ENCODE peak calls at places on chromosomes 7 and 10, in four cellular contexts. One of them, this sample, is unnamed.

GRCh38 chr7:86790383-86790782 is 146.7 kb downstream of the GRM3 start:
- DNase-seq in A549: no peak
- DNase-seq in HepG2: no peak
- DNase-seq in K562: no peak
- DNase-seq in this sample: no peak

GRCh38 chr10:24168258-24169170 is 40.4 kb upstream of the KIAA1217 start:
- DNase-seq in A549: no peak
- DNase-seq in HepG2: no peak
- DNase-seq in K562: no peak
- DNase-seq in this sample: no peak

GRCh38 chr10:9621216-9621615 is 1396.5 kb upstream of the CELF2 start:
- DNase-seq in A549: no peak
- DNase-seq in HepG2: no peak
- DNase-seq in K562: no peak
- DNase-seq in this sample: no peak

GRCh38 chr10:1155791-1156615 is 99.8 kb downstream of the WDR37 start:
- DNase-seq in A549: no peak
- DNase-seq in HepG2: no peak
- DNase-seq in K562: no peak
- DNase-seq in this sample: no peak

GRCh38 chr10:3094565-3095168 is 27.3 kb downstream of the PFKP start:
- DNase-seq in A549: no peak
- DNase-seq in HepG2: peak
- DNase-seq in K562: no peak
- DNase-seq in this sample: no peak

GRCh38 chr10:22434521-22434920 is 89.2 kb downstream of the SPAG6 start:
- DNase-seq in A549: no peak
- DNase-seq in HepG2: no peak
- DNase-seq in K562: no peak
- DNase-seq in this sample: no peak

GRCh38 chr7:27965650-27966049 is 214.9 kb downstream of the JAZF1 start:
- DNase-seq in A549: no peak
- DNase-seq in HepG2: no peak
- DNase-seq in K562: no peak
- DNase-seq in this sample: no peak

GRCh38 chr10:74231375-74231774 is 80.4 kb downstream of the ADK start:
- DNase-seq in A549: no peak
- DNase-seq in HepG2: peak
- DNase-seq in K562: no peak
- DNase-seq in this sample: no peak

GRCh38 chr7:35339811-35340210 is 85.9 kb upstream of the TBX20 start:
- DNase-seq in A549: no peak
- DNase-seq in HepG2: no peak
- DNase-seq in K562: no peak
- DNase-seq in this sample: no peak

GRCh38 chr10:99330675-99330924 is 1.4 kb downstream of the CNNM1 start:
- DNase-seq in A549: no peak
- DNase-seq in HepG2: no peak
- DNase-seq in K562: no peak
- DNase-seq in this sample: no peak

GRCh38 chr7:27180431-27181175 is 4.4 kb downstream of the HOXA11 start:
- DNase-seq in A549: no peak
- DNase-seq in HepG2: no peak
- DNase-seq in K562: no peak
- DNase-seq in this sample: no peak

GRCh38 chr10:10818082-10818481 is 199.6 kb upstream of the CELF2 start:
- DNase-seq in A549: no peak
- DNase-seq in HepG2: no peak
- DNase-seq in K562: no peak
- DNase-seq in this sample: no peak

GRCh38 chr10:10927608-10928007 is 90.1 kb upstream of the CELF2 start:
- DNase-seq in A549: no peak
- DNase-seq in HepG2: no peak
- DNase-seq in K562: no peak
- DNase-seq in this sample: no peak

GRCh38 chr7:95693551-95694333 is 78.6 kb upstream of the DYNC1I1 start:
- DNase-seq in A549: no peak
- DNase-seq in HepG2: no peak
- DNase-seq in K562: no peak
- DNase-seq in this sample: no peak

GRCh38 chr7:41051525-41051924 is 651.4 kb downstream of the INHBA start:
- DNase-seq in A549: no peak
- DNase-seq in HepG2: no peak
- DNase-seq in K562: no peak
- DNase-seq in this sample: no peak

GRCh38 chr10:122295423-122295947 is 24.4 kb downstream of the BTBD16 start:
- DNase-seq in A549: no peak
- DNase-seq in HepG2: no peak
- DNase-seq in K562: no peak
- DNase-seq in this sample: no peak

GRCh38 chr10:127872011-127872741 is 20.6 kb downstream of the CLRN3 start:
- DNase-seq in A549: no peak
- DNase-seq in HepG2: no peak
- DNase-seq in K562: no peak
- DNase-seq in this sample: no peak

GRCh38 chr7:149495785-149496641 is 1.6 kb downstream of the ZNF746 start:
- DNase-seq in A549: no peak
- DNase-seq in HepG2: peak
- DNase-seq in K562: no peak
- DNase-seq in this sample: no peak

GRCh38 chr10:31745612-31746376 is 182.8 kb downstream of the ARHGAP12 start:
- DNase-seq in A549: peak
- DNase-seq in HepG2: peak
- DNase-seq in K562: no peak
- DNase-seq in this sample: no peak

GRCh38 chr7:153518201-153518984 is 533.8 kb upstream of the DPP6 start:
- DNase-seq in A549: no peak
- DNase-seq in HepG2: no peak
- DNase-seq in K562: no peak
- DNase-seq in this sample: no peak

GRCh38 chr10:89367529-89367928 is 10.3 kb upstream of the IFIT1B start:
- DNase-seq in A549: no peak
- DNase-seq in HepG2: no peak
- DNase-seq in K562: no peak
- DNase-seq in this sample: peak

GRCh38 chr10:106038246-106038645 is 1126.3 kb downstream of the SORCS1 start:
- DNase-seq in A549: no peak
- DNase-seq in HepG2: no peak
- DNase-seq in K562: no peak
- DNase-seq in this sample: no peak

GRCh38 chr10:105797234-105797890 is 1156.3 kb downstream of the SORCS3 start:
- DNase-seq in A549: peak
- DNase-seq in HepG2: peak
- DNase-seq in K562: peak
- DNase-seq in this sample: peak

GRCh38 chr7:20737840-20738448 is 48.7 kb downstream of the SP8 start:
- DNase-seq in A549: no peak
- DNase-seq in HepG2: peak
- DNase-seq in K562: no peak
- DNase-seq in this sample: no peak

GRCh38 chr7:87345962-87346371 is 503 bp downstream of the CROT start:
- DNase-seq in A549: no peak
- DNase-seq in HepG2: no peak
- DNase-seq in K562: no peak
- DNase-seq in this sample: no peak

GRCh38 chr7:80247144-80247543 is 112.5 kb downstream of the GNAI1 start:
- DNase-seq in A549: no peak
- DNase-seq in HepG2: no peak
- DNase-seq in K562: no peak
- DNase-seq in this sample: no peak

GRCh38 chr7:93715234-93715633 is 140.7 kb upstream of the CALCR start:
- DNase-seq in A549: peak
- DNase-seq in HepG2: peak
- DNase-seq in K562: peak
- DNase-seq in this sample: no peak

GRCh38 chr7:29485376-29486190 is 78.1 kb upstream of the PRR15 start:
- DNase-seq in A549: no peak
- DNase-seq in HepG2: peak
- DNase-seq in K562: no peak
- DNase-seq in this sample: no peak

GRCh38 chr7:124667312-124667711 is 98.3 kb downstream of the GPR37 start:
- DNase-seq in A549: no peak
- DNase-seq in HepG2: no peak
- DNase-seq in K562: no peak
- DNase-seq in this sample: no peak

GRCh38 chr7:132709971-132710567 is 133.8 kb upstream of the PLXNA4 start:
- DNase-seq in A549: no peak
- DNase-seq in HepG2: peak
- DNase-seq in K562: peak
- DNase-seq in this sample: no peak

GRCh38 chr7:133562617-133563016 is 309.7 kb downstream of the EXOC4 start:
- DNase-seq in A549: no peak
- DNase-seq in HepG2: no peak
- DNase-seq in K562: no peak
- DNase-seq in this sample: no peak

GRCh38 chr7:155948423-155948822 is 136.2 kb upstream of the SHH start:
- DNase-seq in A549: no peak
- DNase-seq in HepG2: no peak
- DNase-seq in K562: no peak
- DNase-seq in this sample: no peak

GRCh38 chr10:89837173-89838001 is 136.0 kb downstream of the KIF20B start:
- DNase-seq in A549: no peak
- DNase-seq in HepG2: no peak
- DNase-seq in K562: no peak
- DNase-seq in this sample: no peak

GRCh38 chr10:23053036-23053435 is 42.3 kb upstream of the MSRB2 start:
- DNase-seq in A549: no peak
- DNase-seq in HepG2: no peak
- DNase-seq in K562: no peak
- DNase-seq in this sample: no peak

GRCh38 chr10:119670717-119671116 is 19.5 kb downstream of the BAG3 start:
- DNase-seq in A549: no peak
- DNase-seq in HepG2: no peak
- DNase-seq in K562: no peak
- DNase-seq in this sample: no peak

GRCh38 chr10:119671381-119671780 is 20.2 kb downstream of the BAG3 start:
- DNase-seq in A549: no peak
- DNase-seq in HepG2: no peak
- DNase-seq in K562: no peak
- DNase-seq in this sample: no peak

GRCh38 chr10:119669975-119670640 is 18.9 kb downstream of the BAG3 start:
- DNase-seq in A549: no peak
- DNase-seq in HepG2: no peak
- DNase-seq in K562: no peak
- DNase-seq in this sample: no peak

GRCh38 chr10:119673271-119673670 is 22.1 kb downstream of the BAG3 start:
- DNase-seq in A549: no peak
- DNase-seq in HepG2: no peak
- DNase-seq in K562: no peak
- DNase-seq in this sample: no peak

GRCh38 chr10:119672291-119672690 is 21.1 kb downstream of the BAG3 start:
- DNase-seq in A549: no peak
- DNase-seq in HepG2: no peak
- DNase-seq in K562: no peak
- DNase-seq in this sample: no peak
- TF ChIP-seq CEBPB in A549: no peak
- TF ChIP-seq CEBPB in HepG2: no peak
- TF ChIP-seq CEBPB in K562: no peak
- TF ChIP-seq CEBPB in this sample: no peak

GRCh38 chr10:96556003-96556402 is 30.8 kb downstream of the TM9SF3 start:
- DNase-seq in A549: no peak
- DNase-seq in HepG2: peak
- DNase-seq in K562: no peak
- DNase-seq in this sample: no peak
- TF ChIP-seq JUNB in A549: no peak
- TF ChIP-seq JUNB in HepG2: no peak
- TF ChIP-seq JUNB in K562: no peak
- TF ChIP-seq JUNB in this sample: no peak

GRCh38 chr10:43268491-43268890 is 1.6 kb upstream of the RASGEF1A start:
- DNase-seq in A549: no peak
- DNase-seq in HepG2: no peak
- DNase-seq in K562: no peak
- DNase-seq in this sample: no peak

GRCh38 chr10:43273543-43273942 is 6.7 kb upstream of the RASGEF1A start:
- DNase-seq in A549: no peak
- DNase-seq in HepG2: no peak
- DNase-seq in K562: no peak
- DNase-seq in this sample: no peak

GRCh38 chr10:43274011-43274410 is 7.1 kb upstream of the RASGEF1A start:
- DNase-seq in A549: no peak
- DNase-seq in HepG2: no peak
- DNase-seq in K562: no peak
- DNase-seq in this sample: no peak

GRCh38 chr10:43267811-43268210 is 946 bp upstream of the RASGEF1A start:
- DNase-seq in A549: no peak
- DNase-seq in HepG2: no peak
- DNase-seq in K562: no peak
- DNase-seq in this sample: no peak

GRCh38 chr10:43272030-43272429 is 5.2 kb upstream of the RASGEF1A start:
- DNase-seq in A549: no peak
- DNase-seq in HepG2: no peak
- DNase-seq in K562: no peak
- DNase-seq in this sample: no peak
- TF ChIP-seq CEBPB in A549: no peak
- TF ChIP-seq CEBPB in HepG2: no peak
- TF ChIP-seq CEBPB in K562: no peak
- TF ChIP-seq CEBPB in this sample: no peak

GRCh38 chr7:2738110-2738509 is 50.1 kb downstream of the AMZ1 start:
- DNase-seq in A549: no peak
- DNase-seq in HepG2: no peak
- DNase-seq in K562: no peak
- DNase-seq in this sample: no peak
- TF ChIP-seq JUNB in A549: no peak
- TF ChIP-seq JUNB in HepG2: no peak
- TF ChIP-seq JUNB in K562: no peak
- TF ChIP-seq JUNB in this sample: no peak

GRCh38 chr10:91596821-91597396 is 36.0 kb downstream of the PPP1R3C start:
- DNase-seq in A549: no peak
- DNase-seq in HepG2: no peak
- DNase-seq in K562: no peak
- DNase-seq in this sample: no peak

GRCh38 chr10:91598211-91598981 is 34.5 kb downstream of the PPP1R3C start:
- DNase-seq in A549: peak
- DNase-seq in HepG2: no peak
- DNase-seq in K562: no peak
- DNase-seq in this sample: no peak

GRCh38 chr10:91593366-91593765 is 39.5 kb downstream of the PPP1R3C start:
- DNase-seq in A549: no peak
- DNase-seq in HepG2: no peak
- DNase-seq in K562: no peak
- DNase-seq in this sample: no peak

GRCh38 chr10:91601212-91601611 is 31.7 kb downstream of the PPP1R3C start:
- DNase-seq in A549: no peak
- DNase-seq in HepG2: no peak
- DNase-seq in K562: no peak
- DNase-seq in this sample: no peak

GRCh38 chr10:91597397-91597881 is 35.4 kb downstream of the PPP1R3C start:
- DNase-seq in A549: no peak
- DNase-seq in HepG2: peak
- DNase-seq in K562: no peak
- DNase-seq in this sample: no peak
- TF ChIP-seq CEBPB in A549: no peak
- TF ChIP-seq CEBPB in HepG2: no peak
- TF ChIP-seq CEBPB in K562: no peak
- TF ChIP-seq CEBPB in this sample: no peak

GRCh38 chr7:69751026-69751425 is 152.8 kb downstream of the AUTS2 start:
- DNase-seq in A549: no peak
- DNase-seq in HepG2: no peak
- DNase-seq in K562: no peak
- DNase-seq in this sample: no peak
- TF ChIP-seq JUNB in A549: no peak
- TF ChIP-seq JUNB in HepG2: no peak
- TF ChIP-seq JUNB in K562: no peak
- TF ChIP-seq JUNB in this sample: no peak

This sample was measured in GM12878.